ENCODE peak calls at places on chromosomes 2 and 18, in six cellular contexts. L is body of pancreas, E is adrenal gland, O is right lobe of liver, D is A549, F is transverse colon. W is an unnamed sample.

GRCh38 chr2:207221731-207222130 is 56.0 kb upstream of the KLF7 start:
- DNase-seq in L (no peak), E (no peak), O (no peak), D (no peak), F (no peak), W (no peak)

GRCh38 chr18:62365420-62365819 is 40.3 kb downstream of the TNFRSF11A start:
- DNase-seq in L (no peak), E (no peak), O (no peak), D (no peak), F (no peak), W (no peak)

GRCh38 chr2:38146917-38147307 is 71.0 kb upstream of the CYP1B1 start:
- DNase-seq in L (peak), E (peak), O (peak), D (peak), F (no peak), W (peak)

GRCh38 chr2:108388045-108388444 is 10.3 kb downstream of the SULT1C4 start:
- DNase-seq in L (no peak), E (no peak), O (no peak), D (peak), F (no peak), W (no peak)

GRCh38 chr2:208129804-208130712 is at the start of gene CRYGC:
- DNase-seq in L (peak), E (no peak), O (no peak), D (no peak), F (peak), W (no peak)

GRCh38 chr2:207219716-207220414 is 54.1 kb upstream of the KLF7 start:
- DNase-seq in L (no peak), E (no peak), O (no peak), D (no peak), F (no peak), W (no peak)

GRCh38 chr2:127625146-127625943 is 20.6 kb upstream of the GPR17 start:
- DNase-seq in L (no peak), E (no peak), O (no peak), D (no peak), F (peak), W (no peak)

GRCh38 chr2:973129-973528 is 22.5 kb downstream of the SNTG2 start:
- DNase-seq in L (no peak), E (no peak), O (no peak), D (no peak), F (no peak), W (no peak)

GRCh38 chr2:164479460-164479859 is 141.8 kb downstream of the GRB14 start:
- DNase-seq in L (peak), E (no peak), O (no peak), D (no peak), F (no peak), W (peak)

GRCh38 chr2:237389831-237390230 is 24.1 kb downstream of the COL6A3 start:
- DNase-seq in L (no peak), E (no peak), O (no peak), D (no peak), F (no peak), W (no peak)

GRCh38 chr18:35705988-35706387 is 124.4 kb downstream of the GALNT1 start:
- DNase-seq in L (no peak), E (no peak), O (peak), D (no peak), F (no peak), W (no peak)

GRCh38 chr2:197274937-197275336 is 35.6 kb downstream of the ANKRD44 start:
- DNase-seq in L (no peak), E (no peak), O (no peak), D (no peak), F (no peak), W (no peak)
- TF ChIP-seq POLR2A in L (no peak), E (no peak), O (no peak), D (no peak), F (no peak), W (no peak)

GRCh38 chr2:213104903-213105202 is 46.6 kb downstream of the IKZF2 start:
- DNase-seq in L (no peak), E (no peak), O (no peak), D (no peak), F (no peak), W (no peak)
- H3K27ac ChIP-seq in L (no peak), E (no peak), O (no peak), D (no peak), F (no peak), W (no peak)

GRCh38 chr2:241968417-241968816 is 98.9 kb downstream of the RTP5 start:
- DNase-seq in L (no peak), E (no peak), O (no peak), D (no peak), F (no peak), W (no peak)

GRCh38 chr2:241966671-241967070 is 97.1 kb downstream of the RTP5 start:
- DNase-seq in L (no peak), E (no peak), O (no peak), D (no peak), F (no peak), W (no peak)

GRCh38 chr2:241965931-241966412 is 96.4 kb downstream of the RTP5 start:
- DNase-seq in L (peak), E (peak), O (no peak), D (no peak), F (peak), W (no peak)

GRCh38 chr2:241967745-241968144 is 98.2 kb downstream of the RTP5 start:
- DNase-seq in L (no peak), E (no peak), O (no peak), D (no peak), F (no peak), W (no peak)

GRCh38 chr2:241967096-241967495 is 97.6 kb downstream of the RTP5 start:
- DNase-seq in L (no peak), E (no peak), O (no peak), D (no peak), F (no peak), W (no peak)
- H3K4me3 ChIP-seq in L (no peak), E (no peak), O (no peak), D (no peak), F (no peak), W (no peak)

DNA sequence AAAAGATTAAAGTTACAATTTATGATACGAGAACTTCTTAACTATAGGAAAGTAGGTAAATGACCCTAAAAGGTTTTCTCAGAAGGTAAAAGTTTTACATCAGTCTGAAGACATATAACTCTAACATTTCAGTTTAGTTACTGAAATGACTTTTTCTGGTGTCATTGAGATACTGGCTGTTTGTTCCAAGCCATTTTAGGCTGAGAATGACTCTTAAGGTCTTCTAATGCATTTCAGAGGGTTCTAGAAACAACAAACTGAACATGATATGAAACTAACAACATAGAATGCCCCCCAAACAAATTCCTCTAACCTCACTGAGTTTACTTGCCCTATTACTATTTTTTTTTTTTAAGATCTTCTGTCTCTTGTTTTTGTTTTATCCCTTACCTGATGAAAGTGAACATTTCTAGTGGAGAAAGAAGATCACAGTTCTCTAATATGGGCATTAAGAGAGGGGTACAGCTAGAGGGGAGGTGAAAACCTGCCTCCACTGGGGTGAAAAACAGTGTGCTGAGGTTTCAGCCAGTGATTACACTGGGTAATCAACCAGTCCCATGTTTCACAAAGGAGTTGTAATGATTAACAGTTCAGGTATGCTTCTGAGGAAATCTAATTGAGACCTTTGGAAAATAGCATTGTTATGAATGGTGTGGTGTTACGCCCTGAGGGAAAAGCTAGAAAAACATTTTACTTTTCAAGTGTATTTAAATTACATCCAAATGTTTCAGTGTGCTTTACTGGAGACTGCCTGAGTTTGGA is 11.2 kb downstream of the NABP1 start:
- DNase-seq in L (no peak), E (no peak), O (no peak), D (peak), F (no peak), W (no peak)
- TF ChIP-seq POLR2A in L (peak), E (no peak), O (peak), D (no peak), F (no peak), W (no peak)

DNA sequence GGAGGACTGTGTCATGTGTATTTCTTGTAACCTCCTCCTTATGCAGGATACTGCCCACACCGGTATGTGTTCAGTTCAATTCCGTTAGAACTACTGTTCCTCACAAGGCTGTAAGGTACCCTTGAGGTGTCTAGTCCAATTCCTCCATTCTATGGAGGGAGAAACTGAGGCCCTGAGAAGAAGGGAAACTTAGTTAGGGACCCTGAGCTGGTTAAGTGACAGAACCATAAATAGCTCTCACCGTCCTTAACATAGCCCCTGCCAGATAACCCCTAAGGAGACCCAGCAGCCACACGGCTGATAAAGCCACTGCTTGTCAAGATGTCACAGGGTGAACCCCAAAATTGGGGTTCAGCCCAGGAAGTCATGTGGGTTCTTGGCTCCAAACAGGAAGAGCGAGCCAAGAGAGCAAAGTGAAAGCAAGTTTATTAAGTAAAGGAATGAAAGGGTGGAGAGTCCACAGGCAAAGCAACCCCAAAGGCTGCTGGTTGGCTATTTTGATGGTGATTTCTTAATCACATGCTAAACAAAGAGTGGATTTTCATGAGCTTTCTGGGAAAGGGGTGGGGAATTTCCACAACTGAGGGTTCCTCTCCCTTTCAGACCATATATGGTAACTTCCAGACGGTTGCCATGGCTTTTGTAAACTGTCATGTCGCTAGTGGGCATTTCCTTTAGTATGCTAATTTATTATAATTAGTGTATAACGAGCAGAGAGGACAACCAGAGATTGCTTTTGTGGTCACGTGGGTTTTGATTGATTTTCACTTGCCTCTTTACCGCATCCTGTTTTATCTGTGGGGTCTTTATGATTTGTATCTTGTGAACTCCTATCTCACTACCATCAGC is 83.4 kb upstream of the RTN4 start:
- DNase-seq in L (peak), E (no peak), O (peak), D (no peak), F (no peak), W (no peak)
- H3K27ac ChIP-seq in L (no peak), E (no peak), O (peak), D (no peak), F (peak), W (no peak)

W was measured in thyroid gland.